ENCODE peak calls at places on chromosomes 7 and 10, in seven cellular contexts. I, R, S, E, F, W and O are unnamed samples.

GRCh38 chr10:88297103-88297502 is 286.0 kb downstream of the RNLS start:
- DNase-seq in S (no peak), E (no peak), W (no peak), R (no peak), I (no peak), F (no peak), O (no peak)

GRCh38 chr10:102596506-102596971 is 47.7 kb upstream of the TRIM8 start:
- DNase-seq in I (peak; percentile 66), F (no peak), R (peak; percentile 64), S (no peak), W (no peak), E (peak; percentile 85), O (no peak)

GRCh38 chr10:109966961-109967738 is 40.6 kb upstream of the ADD3 start:
- DNase-seq in W (peak; percentile 52), R (no peak), S (no peak), F (no peak), I (no peak), E (no peak), O (no peak)

GRCh38 chr7:103009466-103010219 is 65.0 kb downstream of the FBXL13 start:
- DNase-seq in E (no peak), F (no peak), S (no peak), I (peak; percentile 82), R (peak; percentile 75), W (no peak), O (no peak)

GRCh38 chr7:7707756-7708310 is 10.6 kb downstream of the RPA3 start:
- DNase-seq in F (no peak), I (no peak), S (no peak), W (no peak), R (no peak), E (peak; percentile 13), O (no peak)

GRCh38 chr7:124162667-124163066 is 129.8 kb upstream of the TMEM229A start:
- DNase-seq in I (no peak), S (no peak), F (no peak), W (no peak), E (no peak), R (no peak), O (no peak)

GRCh38 chr7:27516415-27516814 is 146.3 kb downstream of the HIBADH start:
- DNase-seq in W (no peak), F (no peak), E (peak; percentile 9), S (no peak), R (no peak), I (no peak), O (no peak)

GRCh38 chr10:129848571-129849451 is 115.3 kb downstream of the EBF3 start:
- DNase-seq in I (no peak), W (no peak), R (no peak), S (no peak), F (peak; percentile 15), E (no peak), O (no peak)

GRCh38 chr10:74949843-74950765 is 123.7 kb downstream of the KAT6B start:
- DNase-seq in I (no peak), S (no peak), R (no peak), E (no peak), W (no peak), F (no peak), O (no peak)

GRCh38 chr7:47491637-47492036 is 90.3 kb downstream of the TNS3 start:
- DNase-seq in F (no peak), S (no peak), R (no peak), W (no peak), I (no peak), E (no peak), O (peak; percentile 41)

GRCh38 chr10:112580267-112580666 is 133.3 kb downstream of the VTI1A start:
- DNase-seq in R (no peak), F (no peak), W (no peak), E (no peak), S (no peak), I (no peak), O (no peak)

GRCh38 chr7:29401827-29402226 is 161.8 kb upstream of the PRR15 start:
- DNase-seq in F (no peak), E (peak; percentile 69), W (no peak), S (no peak), I (no peak), R (no peak), O (no peak)

GRCh38 chr10:66833861-66834260 is 92.0 kb upstream of the LRRTM3 start:
- DNase-seq in E (peak; percentile 50), S (no peak), W (no peak), F (no peak), R (no peak), I (no peak), O (no peak)

GRCh38 chr10:11016959-11017574 is 605 bp upstream of the CELF2 start:
- DNase-seq in R (no peak), S (no peak), I (no peak), F (no peak), E (no peak), W (no peak), O (no peak)

GRCh38 chr7:157032644-157033482 is 22.4 kb upstream of the MNX1 start:
- DNase-seq in R (no peak), W (no peak), F (peak; percentile 42), I (peak; percentile 31), S (no peak), E (no peak), O (no peak)

GRCh38 chr7:86815556-86815955 is 171.8 kb downstream of the GRM3 start:
- DNase-seq in F (no peak), E (no peak), R (no peak), I (no peak), W (no peak), S (no peak), O (no peak)

GRCh38 chr10:97731346-97732051 is 5.4 kb upstream of the ZFYVE27 start:
- DNase-seq in E (peak; percentile 80), F (peak; percentile 71), I (peak; percentile 86), R (peak; percentile 67), S (peak; percentile 39), W (peak; percentile 72), O (no peak)

GRCh38 chr10:73576890-73577591 is 14.1 kb downstream of the USP54 start:
- DNase-seq in W (no peak), E (no peak), I (no peak), S (no peak), F (no peak), R (no peak), O (no peak)

GRCh38 chr7:1843271-1843861 is 173.3 kb downstream of the ELFN1 start:
- DNase-seq in I (peak; percentile 33), W (peak; percentile 13), E (no peak), S (peak; percentile 3), F (peak; percentile 43), R (no peak), O (peak; percentile 32)

GRCh38 chr7:1844956-1845390 is 174.9 kb downstream of the ELFN1 start:
- DNase-seq in F (peak; percentile 33), S (no peak), E (no peak), R (no peak), W (peak; percentile 18), I (peak; percentile 38), O (peak; percentile 51)

GRCh38 chr7:1843921-1844335 is 173.9 kb downstream of the ELFN1 start:
- DNase-seq in E (no peak), W (peak; percentile 18), R (no peak), F (no peak), I (peak; percentile 38), S (no peak), O (peak; percentile 56)

GRCh38 chr7:1844336-1844955 is 174.4 kb downstream of the ELFN1 start:
- DNase-seq in R (no peak), W (peak; percentile 14), S (no peak), I (peak; percentile 34), E (no peak), F (peak; percentile 55), O (peak; percentile 60)

DNA sequence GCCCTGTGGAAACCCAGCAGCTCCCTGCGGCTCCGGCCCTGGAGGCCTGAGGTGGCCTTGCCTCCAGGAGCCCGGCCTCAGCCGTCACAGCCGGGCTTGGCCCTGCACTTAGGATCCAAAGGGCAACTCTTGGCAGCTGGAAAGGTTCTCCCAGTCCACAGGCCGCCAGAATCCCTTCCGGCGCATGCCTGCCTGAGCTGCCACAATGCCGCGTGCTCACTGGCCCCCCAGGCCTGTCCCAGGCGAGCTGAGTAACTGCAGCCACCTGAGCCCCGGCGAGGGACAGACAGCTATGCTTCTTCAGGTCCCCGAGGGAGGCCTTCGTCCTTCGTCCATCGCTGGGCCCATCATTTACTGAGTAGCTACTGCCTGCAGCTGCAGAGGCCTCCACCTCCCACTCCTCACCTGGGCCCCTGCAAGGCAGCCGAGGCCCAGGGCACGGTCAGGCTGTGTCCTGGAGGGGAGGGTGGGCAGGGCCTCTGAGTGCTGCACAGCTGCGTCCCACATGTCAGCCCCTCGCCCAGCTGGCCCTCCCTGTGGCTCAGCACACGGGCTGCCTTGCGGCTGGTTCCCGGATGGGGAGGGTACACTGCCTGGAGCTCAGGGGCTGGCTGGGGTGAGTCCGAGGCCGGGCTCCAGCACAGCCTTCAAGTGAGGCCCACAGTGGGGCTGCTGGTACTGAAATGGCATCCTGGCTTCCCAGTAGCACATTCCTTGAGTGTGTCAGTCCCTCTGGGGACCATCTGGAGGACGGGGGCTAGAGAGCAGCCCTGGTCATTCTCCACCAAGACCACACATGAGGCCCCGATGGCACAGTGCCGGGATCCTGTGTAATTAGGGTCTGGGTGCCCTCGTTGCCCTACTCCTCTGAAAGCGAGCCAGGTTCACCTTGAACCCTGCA is 172.5 kb downstream of the ELFN1 start:
- DNase-seq in E (peak; percentile 56), F (peak; percentile 46), R (no peak), I (peak; percentile 49), W (peak; percentile 28), S (peak; percentile 14), O (peak; percentile 54)
- TF ChIP-seq CTCF in E (peak; percentile 21), F (no peak), R (no peak), I (no peak), W (no peak), S (peak; percentile 16), O (no peak)

DNA sequence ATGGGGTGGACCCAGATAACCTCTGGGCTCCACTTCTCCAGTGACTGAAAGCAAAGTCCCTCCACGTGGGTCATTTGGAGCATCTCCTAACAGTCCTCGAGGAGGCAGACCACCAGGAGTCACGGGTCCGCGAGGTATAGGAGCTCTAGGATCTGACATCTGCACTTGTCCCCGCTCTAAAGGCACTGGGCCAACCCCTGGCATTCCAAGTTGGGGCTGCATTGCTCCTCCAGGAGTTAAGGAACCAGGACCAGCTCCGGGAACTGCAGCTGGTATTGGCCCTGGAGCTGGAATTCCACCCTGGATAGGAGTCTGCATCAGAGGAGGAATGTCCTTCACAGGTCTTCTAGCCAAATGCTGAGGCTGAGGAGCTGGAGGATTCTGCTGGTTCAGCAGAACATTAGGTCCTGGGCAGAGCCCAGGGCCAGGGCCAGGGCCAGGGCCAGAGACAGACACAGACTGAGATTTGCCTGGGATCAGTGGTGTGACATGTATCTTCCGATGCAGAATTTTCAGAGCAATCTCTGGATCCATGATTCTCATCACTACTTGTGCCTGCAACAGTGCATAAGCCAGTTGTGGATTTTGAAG is 827 bp downstream of the CSTF2T start:
- DNase-seq in I (peak; percentile 48), R (no peak), F (no peak), S (no peak), E (no peak), W (peak; percentile 24), O (no peak)
- H3K4me3 ChIP-seq in I (peak overlapping the region; percentile 70), R (peak overlapping the region; percentile 97), F (peak overlapping the region; percentile 76), S (peak overlapping the region; percentile 94), E (peak overlapping the region; percentile 99), W (peak overlapping the region; percentile 71), O (peak overlapping the region; percentile 49)

GRCh38 chr10:21423850-21424249 is 101.6 kb downstream of the SKIDA1 start:
- DNase-seq in S (no peak), E (no peak), W (no peak), F (no peak), I (no peak), R (no peak), O (no peak)
- H3K4me1 ChIP-seq in S (no peaks in the 10 kb centered on the region), E (peaks cover 15% of the 10 kb centered on the region), W (no peaks in the 10 kb centered on the region), F (no peaks in the 10 kb centered on the region), I (no peaks in the 10 kb centered on the region), R (no peaks in the 10 kb centered on the region), O (no peaks in the 10 kb centered on the region)

GRCh38 chr10:33487014-33487776 is 152.7 kb upstream of the NRP1 start:
- DNase-seq in W (no peak), I (no peak), F (no peak), S (no peak), E (peak; percentile 8), R (no peak), O (no peak)
- TF ChIP-seq CTCF in W (no peak), I (no peak), F (no peak), S (no peak), E (no peak), R (no peak), O (no peak)